ENCODE peak calls at places on chromosomes 13 and 19, in five cellular contexts. Q, H, K, J and N are unnamed samples.

GRCh38 chr19:46963093-46963734 is 56.4 kb upstream of the NPAS1 start:
- DNase-seq in J (no peak), Q (no peak), H (no peak), K (no peak), N (no peak)

GRCh38 chr13:107203146-107203847 is 635.4 kb upstream of the ARGLU1 start:
- DNase-seq in K (no peak), J (no peak), H (no peak), Q (no peak), N (peak; percentile 27)

GRCh38 chr19:4710281-4710600 is 13.4 kb downstream of the DPP9 start:
- DNase-seq in H (no peak), Q (no peak), J (no peak), K (no peak), N (no peak)

GRCh38 chr13:71515639-71516038 is 351.4 kb downstream of the DACH1 start:
- DNase-seq in H (no peak), J (no peak), K (no peak), Q (no peak), N (no peak)

GRCh38 chr13:110471833-110472162 is 89.7 kb downstream of the RAB20 start:
- DNase-seq in J (peak; percentile 71), K (peak; percentile 60), Q (peak; percentile 49), H (peak; percentile 57), N (peak; percentile 44)

GRCh38 chr19:8321760-8322637 is 703 bp downstream of the RPS28 start:
- DNase-seq in K (no peak), J (no peak), Q (no peak), H (no peak), N (no peak)

GRCh38 chr13:100454876-100455275 is 133.7 kb downstream of the GGACT start:
- DNase-seq in Q (no peak), H (peak; percentile 42), K (no peak), J (no peak), N (no peak)

GRCh38 chr13:74550039-74550438 is 415.8 kb upstream of the KLF12 start:
- DNase-seq in K (no peak), J (no peak), Q (no peak), H (no peak), N (no peak)

GRCh38 chr19:37999309-38000213 is 92.6 kb downstream of the SIPA1L3 start:
- DNase-seq in H (no peak), J (peak; percentile 35), Q (peak; percentile 66), K (no peak), N (no peak)

GRCh38 chr13:113179374-113180230 is 21.2 kb downstream of the PROZ start:
- DNase-seq in H (no peak), K (no peak), Q (no peak), J (no peak), N (peak; percentile 72)

GRCh38 chr13:87094646-87095045 is 576.5 kb upstream of the SLITRK5 start:
- DNase-seq in K (no peak), Q (no peak), J (no peak), H (no peak), N (no peak)

GRCh38 chr13:53165201-53165600 is 136.6 kb downstream of the OLFM4 start:
- DNase-seq in Q (no peak), J (no peak), H (no peak), K (no peak), N (no peak)

GRCh38 chr13:31090921-31091624 is 70.6 kb downstream of the HSPH1 start:
- DNase-seq in J (no peak), H (no peak), K (no peak), Q (no peak), N (peak; percentile 16)

GRCh38 chr13:28753208-28753892 is 34.6 kb upstream of the SLC46A3 start:
- DNase-seq in K (peak; percentile 55), H (peak; percentile 59), Q (peak; percentile 21), J (peak; percentile 52), N (peak; percentile 70)

GRCh38 chr19:57441979-57442752 is 7.0 kb downstream of the ZNF749 start:
- DNase-seq in H (no peak), Q (no peak), J (no peak), K (no peak), N (no peak)

GRCh38 chr19:49403404-49404187 is 15.5 kb downstream of the KASH5 start:
- DNase-seq in K (no peak), Q (no peak), J (no peak), H (no peak), N (no peak)

GRCh38 chr19:5990289-5990797 is 12.4 kb upstream of the RANBP3 start:
- DNase-seq in J (no peak), K (no peak), H (no peak), Q (no peak), N (peak; percentile 49)

GRCh38 chr13:51674276-51674675 is 90.0 kb downstream of the WDFY2 start:
- DNase-seq in H (peak; percentile 27), K (peak; percentile 53), Q (no peak), J (no peak), N (no peak)

GRCh38 chr19:12779162-12779993 is 4.0 kb upstream of the HOOK2 start:
- DNase-seq in H (peak; percentile 51), J (peak; percentile 82), Q (peak; percentile 73), K (peak; percentile 46), N (peak; percentile 60)

GRCh38 chr19:33381101-33381500 is 7.6 kb downstream of the CEBPG start:
- DNase-seq in K (no peak), Q (no peak), H (no peak), J (no peak), N (no peak)

GRCh38 chr13:39144941-39145533 is 106.8 kb downstream of the NHLRC3 start:
- DNase-seq in H (peak; percentile 52), Q (peak; percentile 40), K (peak; percentile 33), J (peak; percentile 45), N (peak; percentile 72)

GRCh38 chr19:16088351-16088984 is 12.2 kb downstream of the TPM4 start:
- DNase-seq in J (peak; percentile 67), K (no peak), H (no peak), Q (no peak), N (no peak)

GRCh38 chr19:29612121-29612520 is 6.0 kb downstream of the POP4 start:
- DNase-seq in K (no peak), Q (no peak), J (no peak), H (no peak), N (no peak)

GRCh38 chr19:1361601-1362384 is 21.9 kb upstream of the NDUFS7 start:
- DNase-seq in Q (no peak), K (no peak), H (no peak), J (no peak), N (no peak)

GRCh38 chr19:31818740-31819228 is 469.5 kb upstream of the TSHZ3 start:
- DNase-seq in H (no peak), J (no peak), Q (no peak), K (no peak), N (no peak)
- H3K27ac ChIP-seq in H (no peak overlapping the region), J (no peak overlapping the region), Q (no peak overlapping the region), K (no peak overlapping the region), N (no peak overlapping the region)

DNA sequence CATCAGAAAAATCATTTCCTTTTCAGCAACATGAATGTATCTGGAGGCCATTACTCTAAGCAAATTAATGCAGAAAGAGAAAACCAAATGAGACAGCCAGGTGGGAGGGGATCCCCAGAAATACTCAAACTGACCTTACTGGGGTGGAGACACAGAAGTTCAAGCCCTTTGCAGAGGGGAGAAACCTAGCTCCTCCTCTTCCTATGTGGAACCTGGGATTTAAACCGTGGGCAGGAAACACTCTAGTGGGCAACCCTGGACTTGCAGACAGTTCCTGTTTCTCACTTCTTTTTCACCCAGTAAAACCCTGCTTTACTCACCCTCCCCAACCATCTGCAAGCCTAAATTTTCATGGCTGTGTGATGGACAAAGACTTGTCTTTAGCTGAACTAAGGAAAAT is 61.3 kb downstream of the SLITRK6 start:
- DNase-seq in K (no peak), H (no peak), Q (no peak), J (no peak), N (no peak)
- TF ChIP-seq CTCF in K (no peak), H (no peak), Q (no peak), J (no peak), N (no peak)

DNA sequence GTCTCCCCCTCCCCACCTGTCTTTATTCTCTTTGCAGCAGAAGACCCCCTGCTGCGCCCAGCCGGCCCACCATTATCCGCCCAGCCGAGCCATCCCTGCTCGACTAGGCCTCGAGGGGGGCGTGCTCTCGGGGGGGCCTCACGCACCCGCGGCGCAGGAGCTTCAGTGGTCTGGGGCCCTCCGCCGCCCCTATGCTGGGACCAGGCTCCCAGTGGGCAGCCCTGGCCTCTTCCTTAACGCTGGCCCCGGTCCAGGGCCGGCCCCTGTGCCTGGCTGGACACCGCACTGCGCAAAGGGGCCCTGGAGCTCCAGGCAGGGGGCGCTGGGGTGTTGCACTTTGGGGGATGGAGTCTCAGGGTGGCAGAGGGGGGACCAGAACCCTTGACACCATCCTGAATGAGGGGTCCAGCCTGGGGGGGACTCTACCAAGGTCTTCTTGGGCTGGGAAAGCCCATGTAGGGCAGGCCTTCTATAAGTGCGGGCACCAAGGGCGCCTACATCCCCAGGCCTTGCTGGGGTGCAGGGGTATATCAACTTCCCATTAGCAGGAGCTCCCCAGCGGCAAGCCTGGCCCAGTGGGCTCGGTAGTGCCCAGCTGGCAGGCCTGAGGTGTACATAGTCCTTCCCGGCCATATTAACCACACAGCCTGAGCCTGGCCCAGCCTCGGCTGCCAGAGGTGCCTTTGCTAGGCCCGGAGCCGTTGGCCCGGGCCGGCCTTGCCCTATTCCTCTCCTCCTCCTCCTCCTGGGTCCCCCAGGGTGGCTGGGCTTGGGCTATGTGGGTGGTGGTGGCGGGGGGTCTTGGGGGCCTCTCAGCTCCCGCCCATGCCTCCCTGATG is 4.9 kb downstream of the TMED1 start:
- DNase-seq in K (no peak), Q (no peak), J (no peak), H (no peak), N (no peak)
- H3K36me3 ChIP-seq in K (no peaks in the 10 kb centered on the region), Q (peaks cover 83% of the 10 kb centered on the region), J (peaks cover 75% of the 10 kb centered on the region), H (peaks cover 12% of the 10 kb centered on the region), N (no peaks in the 10 kb centered on the region)

GRCh38 chr19:45782162-45782623 is at the start of gene DMPK:
- DNase-seq in H (no peak), Q (peak; percentile 76), J (peak; percentile 70), K (no peak), N (peak; percentile 41)
- H3K27ac ChIP-seq in H (peak within 1 kb of the TSS; percentile 52), Q (peak within 1 kb of the TSS; percentile 94), J (peak within 1 kb of the TSS; percentile 87), K (peak within 1 kb of the TSS; percentile 97), N (peak within 1 kb of the TSS; percentile 79)